ENCODE peak calls at places on chromosome 20, in five cellular contexts. P is HEK293T, L is K562, A is SK-N-SH, W is GM12878. C is an unnamed sample.

GRCh38 chr20:63690001-63690897 is 6.2 kb upstream of the TNFRSF6B start:
- DNase-seq in P (no peak), L (no peak), A (no peak), W (no peak), C (no peak)

GRCh38 chr20:62336775-62337557 is 30.1 kb downstream of the LAMA5 start:
- DNase-seq in P (no peak), L (no peak), A (no peak), W (no peak), C (no peak)

GRCh38 chr20:34180460-34181108 is 60.6 kb upstream of the ASIP start:
- DNase-seq in P (no peak), L (no peak), A (no peak), W (no peak), C (no peak)

GRCh38 chr20:20370087-20370575 is 2.2 kb downstream of the INSM1 start:
- DNase-seq in P (no peak), L (no peak), A (no peak), W (no peak), C (no peak)

GRCh38 chr20:58109918-58110635 is 118.4 kb downstream of the ANKRD60 start:
- DNase-seq in P (no peak), L (no peak), A (no peak), W (no peak), C (no peak)

GRCh38 chr20:34971038-34971872 is 15.6 kb downstream of the MYH7B start:
- DNase-seq in P (no peak), L (no peak), A (no peak), W (no peak), C (no peak)

GRCh38 chr20:47681977-47682812 is 103.1 kb downstream of the SULF2 start:
- DNase-seq in P (no peak), L (no peak), A (no peak), W (no peak), C (peak; percentile 81)

GRCh38 chr20:15699431-15700146 is 873.7 kb downstream of the KIF16B start:
- DNase-seq in P (peak; percentile 18), L (no peak), A (no peak), W (no peak), C (no peak)

GRCh38 chr20:62347445-62347844 is 19.7 kb downstream of the LAMA5 start:
- DNase-seq in P (no peak), L (no peak), A (no peak), W (no peak), C (no peak)

GRCh38 chr20:2114990-2115681 is 13.5 kb downstream of the STK35 start:
- DNase-seq in P (no peak), L (no peak), A (no peak), W (no peak), C (no peak)

GRCh38 chr20:1185316-1185741 is 548 bp upstream of the TMEM74B start:
- DNase-seq in P (peak; percentile 45), L (peak; percentile 77), A (peak; percentile 87), W (no peak), C (no peak)

GRCh38 chr20:62262064-62262463 is 23.7 kb downstream of the OSBPL2 start:
- DNase-seq in P (no peak), L (no peak), A (no peak), W (no peak), C (no peak)

GRCh38 chr20:35248641-35249475 is 22.4 kb downstream of the MMP24 start:
- DNase-seq in P (no peak), L (no peak), A (no peak), W (no peak), C (no peak)

GRCh38 chr20:51800769-51801219 is 1.5 kb downstream of the SALL4 start:
- DNase-seq in P (peak; percentile 22), L (no peak), A (peak; percentile 69), W (no peak), C (no peak)

GRCh38 chr20:43953919-43954617 is 39.4 kb downstream of the TOX2 start:
- DNase-seq in P (no peak), L (no peak), A (no peak), W (no peak), C (no peak)

GRCh38 chr20:33299111-33299603 is 16.1 kb downstream of the BPIFB1 start:
- DNase-seq in P (peak; percentile 86), L (peak; percentile 90), A (peak; percentile 87), W (no peak), C (peak; percentile 63)

GRCh38 chr20:58583586-58583985 is 67.5 kb upstream of the STX16 start:
- DNase-seq in P (no peak), L (no peak), A (no peak), W (no peak), C (no peak)

GRCh38 chr20:62571667-62572344 is 70.5 kb upstream of the SLCO4A1 start:
- DNase-seq in P (peak; percentile 73), L (peak; percentile 97), A (peak; percentile 90), W (no peak), C (peak; percentile 41)

GRCh38 chr20:64022671-64023070 is 13.3 kb upstream of the C20orf204 start:
- DNase-seq in P (no peak), L (no peak), A (no peak), W (no peak), C (no peak)

GRCh38 chr20:36642136-36642535 is 3.9 kb downstream of the SLA2 start:
- DNase-seq in P (no peak), L (no peak), A (no peak), W (no peak), C (no peak)

GRCh38 chr20:1334761-1335160 is 5.8 kb upstream of the SDCBP2 start:
- DNase-seq in P (no peak), L (peak; percentile 30), A (no peak), W (no peak), C (peak; percentile 63)

GRCh38 chr20:60086936-60087562 is 128.8 kb downstream of the CDH26 start:
- DNase-seq in P (no peak), L (no peak), A (no peak), W (no peak), C (no peak)

GRCh38 chr20:51400051-51400926 is 142.2 kb downstream of the NFATC2 start:
- DNase-seq in P (no peak), L (no peak), A (no peak), W (peak; percentile 89), C (no peak)

GRCh38 chr20:17797163-17797562 is 97.4 kb downstream of the BANF2 start:
- DNase-seq in P (no peak), L (no peak), A (no peak), W (no peak), C (peak; percentile 34)

GRCh38 chr20:37314617-37315292 is 25.3 kb downstream of the MANBAL start:
- DNase-seq in P (no peak), L (peak; percentile 35), A (peak; percentile 78), W (no peak), C (no peak)

GRCh38 chr20:60049601-60050000 is 91.4 kb downstream of the CDH26 start:
- DNase-seq in P (no peak), L (no peak), A (no peak), W (no peak), C (no peak)

GRCh38 chr20:45510242-45510862 is 5.1 kb downstream of the SPINT3 start:
- DNase-seq in P (no peak), L (no peak), A (no peak), W (no peak), C (no peak)

GRCh38 chr20:47821481-47822100 is 36.3 kb upstream of the SULF2 start:
- DNase-seq in P (no peak), L (no peak), A (no peak), W (no peak), C (no peak)

GRCh38 chr20:43963872-43964791 is 49.5 kb downstream of the TOX2 start:
- DNase-seq in P (no peak), L (no peak), A (no peak), W (no peak), C (no peak)

GRCh38 chr20:61311656-61312387 is 59.8 kb downstream of the CDH4 start:
- DNase-seq in P (no peak), L (peak; percentile 15), A (no peak), W (no peak), C (no peak)

GRCh38 chr20:47070176-47070575 is 175.5 kb downstream of the EYA2 start:
- DNase-seq in P (no peak), L (no peak), A (no peak), W (no peak), C (no peak)

GRCh38 chr20:37670426-37670825 is 23.4 kb upstream of the CTNNBL1 start:
- DNase-seq in P (no peak), L (no peak), A (peak; percentile 74), W (no peak), C (no peak)

GRCh38 chr20:42706762-42707161 is 482.9 kb downstream of the PTPRT start:
- DNase-seq in P (no peak), L (no peak), A (no peak), W (no peak), C (no peak)

GRCh38 chr20:41098703-41099250 is 38.6 kb upstream of the PLCG1 start:
- DNase-seq in P (no peak), L (no peak), A (peak; percentile 35), W (no peak), C (no peak)

GRCh38 chr20:41089555-41089954 is 47.8 kb upstream of the PLCG1 start:
- DNase-seq in P (no peak), L (no peak), A (no peak), W (no peak), C (no peak)

GRCh38 chr20:41091926-41092325 is 45.4 kb upstream of the PLCG1 start:
- DNase-seq in P (no peak), L (no peak), A (no peak), W (no peak), C (no peak)

GRCh38 chr20:41095110-41095969 is 42.0 kb upstream of the PLCG1 start:
- DNase-seq in P (peak; percentile 60), L (peak; percentile 71), A (peak; percentile 58), W (no peak), C (peak; percentile 60)

DNA sequence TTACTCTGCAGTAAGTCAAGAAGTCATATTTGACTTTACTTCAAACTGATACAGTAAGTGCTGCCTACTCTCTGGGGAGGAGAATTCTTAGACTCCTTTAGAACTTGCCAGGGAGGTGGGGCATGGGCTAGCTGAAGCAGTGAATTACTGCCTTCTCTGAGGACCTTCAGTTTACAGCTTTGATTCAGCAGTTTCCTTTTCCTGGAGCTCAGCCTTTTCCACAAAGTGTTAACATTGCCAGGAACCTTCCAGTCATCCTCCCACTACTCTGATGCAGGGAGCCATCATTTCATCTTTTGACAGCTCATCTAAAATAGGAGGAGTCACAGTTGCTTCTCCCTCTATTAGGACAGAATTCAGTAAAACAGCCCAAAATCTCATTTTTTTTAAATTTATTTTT is 42.7 kb upstream of the PLCG1 start:
- DNase-seq in P (no peak), L (no peak), A (no peak), W (no peak), C (no peak)
- TF ChIP-seq FOXM1 in P (no peak), L (no peak), A (no peak), W (no peak), C (no peak)

GRCh38 chr20:25525857-25526256 is 59.5 kb downstream of the NINL start:
- DNase-seq in P (no peak), L (no peak), A (no peak), W (no peak), C (peak; percentile 97)
- TF ChIP-seq FOXM1 in P (no peak), L (no peak), A (no peak), W (no peak), C (no peak)

DNA sequence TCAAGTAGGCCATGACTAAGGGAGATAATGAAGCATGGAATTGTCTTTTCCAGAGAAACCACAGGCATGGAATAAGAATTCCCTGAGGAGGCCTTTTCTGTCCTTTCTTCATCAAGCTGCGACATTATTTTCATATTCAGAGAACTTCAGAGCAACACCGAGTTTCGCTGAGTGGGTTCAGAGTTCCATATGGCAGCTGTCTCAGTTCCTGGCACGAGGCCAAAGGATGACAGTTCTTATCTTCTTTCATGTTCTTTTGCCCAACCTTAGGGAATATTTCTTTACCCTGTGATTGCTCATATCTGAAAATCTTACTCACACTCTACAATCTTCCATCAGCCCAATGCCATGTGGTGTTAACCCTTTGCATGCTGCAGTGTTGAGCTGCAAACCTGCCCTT is 135.3 kb upstream of the BMP2 start:
- DNase-seq in P (no peak), L (no peak), A (peak; percentile 1), W (no peak), C (peak; percentile 25)
- TF ChIP-seq FOXM1 in P (no peak), L (no peak), A (no peak), W (no peak), C (no peak)

GRCh38 chr20:49729780-49730179 is 16.1 kb upstream of the B4GALT5 start:
- DNase-seq in P (no peak), L (no peak), A (no peak), W (no peak), C (no peak)
- TF ChIP-seq FOXM1 in P (no peak), L (no peak), A (no peak), W (no peak), C (no peak)

C was measured in HepG2.